ENCODE peak calls at places on chromosomes 12 and 14, in nine cellular contexts. T, C, S, L, B, Q, F, E and Y are unnamed samples.
A peak's percentile ranks its signal among the peaks of the same experiment; 100 is the strongest.

GRCh38 chr14:69726761-69727511 is 40.0 kb upstream of the SRSF5 start:
- DNase-seq in T (peak; percentile 85), C (peak; percentile 86), S (peak; percentile 84), L (peak; percentile 76), B (peak; percentile 89), Q (peak; percentile 86), F (peak; percentile 90), E (peak; percentile 58), Y (peak; percentile 41)

GRCh38 chr14:72457641-72458040 is 436.3 kb downstream of the DPF3 start:
- DNase-seq in T (no peak), C (no peak), S (no peak), L (no peak), B (peak; percentile 50), Q (no peak), F (no peak), E (peak; percentile 83), Y (no peak)

GRCh38 chr14:99348816-99349609 is 77.0 kb upstream of the BCL11B start:
- DNase-seq in T (no peak), C (no peak), S (no peak), L (no peak), B (no peak), Q (no peak), F (peak; percentile 27), E (no peak), Y (no peak)

GRCh38 chr12:115870527-115870926 is 407.0 kb downstream of the MED13L start:
- DNase-seq in T (no peak), C (peak; percentile 57), S (no peak), L (no peak), B (no peak), Q (no peak), F (no peak), E (no peak), Y (no peak)

GRCh38 chr12:102702447-102703114 is 214.5 kb downstream of the PAH start:
- DNase-seq in T (peak; percentile 57), C (no peak), S (peak; percentile 37), L (peak; percentile 40), B (peak; percentile 79), Q (peak; percentile 57), F (no peak), E (peak; percentile 65), Y (peak; percentile 69)

GRCh38 chr12:32859389-32859788 is 37.2 kb downstream of the PKP2 start:
- DNase-seq in T (no peak), C (no peak), S (no peak), L (no peak), B (no peak), Q (no peak), F (no peak), E (no peak), Y (peak; percentile 45)

GRCh38 chr12:62730649-62731377 is 204.1 kb downstream of the PPM1H start:
- DNase-seq in T (no peak), C (no peak), S (no peak), L (no peak), B (peak; percentile 69), Q (no peak), F (no peak), E (peak; percentile 67), Y (no peak)

GRCh38 chr12:76250256-76250655 is 98.0 kb downstream of the BBS10 start:
- DNase-seq in T (no peak), C (no peak), S (no peak), L (no peak), B (no peak), Q (no peak), F (no peak), E (peak; percentile 25), Y (no peak)

GRCh38 chr12:96218989-96219678 is 25.0 kb downstream of the ELK3 start:
- DNase-seq in T (no peak), C (no peak), S (no peak), L (no peak), B (no peak), Q (no peak), F (peak; percentile 39), E (no peak), Y (no peak)

GRCh38 chr14:59055439-59056045 is 132.9 kb upstream of the DAAM1 start:
- DNase-seq in T (peak; percentile 33), C (no peak), S (peak; percentile 63), L (peak; percentile 33), B (peak; percentile 73), Q (peak; percentile 64), F (no peak), E (peak; percentile 72), Y (peak; percentile 30)

GRCh38 chr12:72191761-72192160 is 80.4 kb upstream of the TRHDE start:
- DNase-seq in T (no peak), C (no peak), S (no peak), L (no peak), B (no peak), Q (no peak), F (no peak), E (no peak), Y (no peak)

GRCh38 chr14:92473947-92474535 is 39.5 kb upstream of the RIN3 start:
- DNase-seq in T (no peak), C (no peak), S (no peak), L (no peak), B (no peak), Q (no peak), F (no peak), E (peak; percentile 16), Y (no peak)

GRCh38 chr12:13275366-13275765 is 78.8 kb downstream of the EMP1 start:
- DNase-seq in T (no peak), C (no peak), S (no peak), L (no peak), B (no peak), Q (no peak), F (no peak), E (no peak), Y (no peak)

GRCh38 chr14:105107351-105107750 is 42.1 kb upstream of the GPR132 start:
- DNase-seq in T (no peak), C (no peak), S (no peak), L (no peak), B (no peak), Q (no peak), F (no peak), E (no peak), Y (no peak)

GRCh38 chr12:6215120-6215807 is 15.1 kb downstream of the CD9 start:
- DNase-seq in T (no peak), C (no peak), S (no peak), L (no peak), B (no peak), Q (no peak), F (no peak), E (no peak), Y (no peak)
- H3K36me3 ChIP-seq in T (peaks cover 10% of the 10 kb centered on the region), C (peaks cover 39% of the 10 kb centered on the region), S (no peaks in the 10 kb centered on the region), L (no peaks in the 10 kb centered on the region), B (no peaks in the 10 kb centered on the region), Q (no peaks in the 10 kb centered on the region), F (peaks cover 20% of the 10 kb centered on the region), E (no peaks in the 10 kb centered on the region), Y (no peaks in the 10 kb centered on the region)

DNA sequence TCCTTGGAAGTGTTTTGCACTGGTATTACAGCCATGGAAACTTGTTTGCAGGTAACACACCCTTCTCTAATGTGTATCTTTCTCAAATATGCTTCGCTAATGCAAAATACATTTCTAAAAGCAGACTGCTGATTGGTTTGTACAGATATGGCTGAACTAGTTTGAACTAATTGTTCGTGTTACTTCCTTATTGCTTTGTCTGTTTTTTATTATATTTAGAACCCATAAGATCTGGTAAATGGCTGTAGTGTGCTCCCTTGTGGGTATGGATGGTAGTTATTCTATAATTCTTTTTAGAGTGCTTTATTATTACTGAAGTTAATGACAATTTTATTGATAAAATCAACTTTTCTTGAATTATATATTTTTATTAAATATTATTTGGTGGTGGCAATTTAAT is 53.0 kb downstream of the ATF7IP start:
- DNase-seq in T (no peak), C (no peak), S (no peak), L (no peak), B (peak; percentile 50), Q (no peak), F (no peak), E (peak; percentile 38), Y (no peak)
- H3K4me3 ChIP-seq in T (no peak overlapping the region), C (peak overlapping the region; percentile 33), S (peak overlapping the region; percentile 35), L (no peak overlapping the region), B (peak overlapping the region; percentile 27), Q (no peak overlapping the region), F (peak overlapping the region; percentile 1), E (no peak overlapping the region), Y (no peak overlapping the region)

GRCh38 chr12:69061574-69061973 is 128.6 kb upstream of the CPM start:
- DNase-seq in T (no peak), C (no peak), S (no peak), L (no peak), B (no peak), Q (no peak), F (no peak), E (no peak), Y (no peak)

GRCh38 chr12:69064734-69065413 is 131.9 kb upstream of the CPM start:
- DNase-seq in T (no peak), C (no peak), S (no peak), L (no peak), B (no peak), Q (no peak), F (no peak), E (no peak), Y (no peak)

GRCh38 chr12:69059465-69060457 is 126.8 kb upstream of the CPM start:
- DNase-seq in T (no peak), C (no peak), S (no peak), L (no peak), B (peak; percentile 68), Q (no peak), F (no peak), E (peak; percentile 96), Y (no peak)

GRCh38 chr12:69065804-69066203 is 132.8 kb upstream of the CPM start:
- DNase-seq in T (no peak), C (no peak), S (no peak), L (no peak), B (no peak), Q (no peak), F (no peak), E (peak; percentile 38), Y (no peak)

GRCh38 chr12:69062838-69063237 is 129.9 kb upstream of the CPM start:
- DNase-seq in T (no peak), C (no peak), S (no peak), L (no peak), B (no peak), Q (no peak), F (no peak), E (peak; percentile 8), Y (no peak)
- H3K27me3 ChIP-seq in T (no peaks in the 10 kb centered on the region), C (no peaks in the 10 kb centered on the region), S (no peaks in the 10 kb centered on the region), L (no peaks in the 10 kb centered on the region), B (no peaks in the 10 kb centered on the region), Q (no peaks in the 10 kb centered on the region), F (no peaks in the 10 kb centered on the region), E (no peaks in the 10 kb centered on the region), Y (no peaks in the 10 kb centered on the region)

DNA sequence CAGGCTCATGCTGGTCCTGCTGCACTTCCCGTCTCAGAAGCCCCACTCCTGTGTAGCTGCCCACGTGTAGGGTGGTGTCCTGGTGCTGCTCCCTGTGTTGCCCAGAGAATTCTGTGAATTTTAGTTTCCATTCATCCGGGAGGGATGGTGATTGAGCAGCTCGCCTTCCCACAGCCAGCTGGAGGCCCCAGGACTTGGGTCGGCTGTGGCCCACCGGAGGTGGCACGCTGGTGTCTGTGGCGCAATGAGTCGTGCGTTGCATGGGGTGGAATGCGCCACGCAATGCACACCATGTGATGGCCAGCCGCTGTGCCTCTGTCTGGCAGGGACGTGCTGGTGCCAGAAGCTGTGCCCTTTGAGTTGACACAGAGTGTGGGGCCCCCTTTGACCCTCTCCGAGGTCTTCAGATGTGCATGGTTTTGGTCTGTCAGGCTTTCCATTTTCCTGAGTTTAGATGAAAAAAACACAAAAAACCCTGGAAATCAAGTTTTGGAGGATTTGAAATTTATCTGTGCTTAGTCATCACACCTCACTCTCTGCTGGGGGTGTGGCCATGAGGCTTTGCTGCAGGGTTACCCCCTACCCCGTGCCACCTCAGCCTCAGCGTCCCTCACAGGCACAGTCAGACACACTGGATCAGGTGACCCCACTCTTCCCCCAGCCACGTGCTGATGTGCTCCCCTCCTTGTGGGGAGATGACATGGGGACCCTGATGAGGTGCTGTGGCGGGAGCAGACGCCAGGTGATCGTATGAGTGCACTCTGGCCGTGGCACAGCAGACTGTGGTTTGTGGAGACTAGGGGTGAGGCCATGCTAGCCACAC is 64.6 kb downstream of the EP400 start:
- DNase-seq in T (no peak), C (no peak), S (no peak), L (no peak), B (no peak), Q (no peak), F (peak; percentile 54), E (peak; percentile 25), Y (no peak)
- H3K36me3 ChIP-seq in T (peaks cover 68% of the 10 kb centered on the region), C (peaks cover 89% of the 10 kb centered on the region), S (no peaks in the 10 kb centered on the region), L (peaks cover 99% of the 10 kb centered on the region), B (peaks cover 50% of the 10 kb centered on the region), Q (no peaks in the 10 kb centered on the region), F (peaks cover 91% of the 10 kb centered on the region), E (peaks cover 63% of the 10 kb centered on the region), Y (no peaks in the 10 kb centered on the region)